ENCODE peak calls at places on chromosomes 1 and 21, in eight cellular contexts. One of them, this sample, is unnamed.

GRCh38 chr1:181324797-181325616 is 158.3 kb upstream of the CACNA1E start:
- DNase-seq in PC-3: peak; percentile 56
- DNase-seq in neural progenitor cell: no peak
- DNase-seq in uterus: no peak
- DNase-seq in mammary epithelial cell: peak; percentile 69
- DNase-seq in AG04450: no peak
- DNase-seq in cardiac muscle cell: no peak
- DNase-seq in IMR-90: no peak
- DNase-seq in this sample: no peak

GRCh38 chr1:213737398-213738040 is 250.3 kb upstream of the PROX1 start:
- DNase-seq in PC-3: no peak
- DNase-seq in neural progenitor cell: no peak
- DNase-seq in uterus: no peak
- DNase-seq in mammary epithelial cell: no peak
- DNase-seq in AG04450: no peak
- DNase-seq in cardiac muscle cell: no peak
- DNase-seq in IMR-90: no peak
- DNase-seq in this sample: no peak

GRCh38 chr1:147579532-147580199 is 38.4 kb downstream of the BCL9 start:
- DNase-seq in PC-3: no peak
- DNase-seq in neural progenitor cell: no peak
- DNase-seq in uterus: no peak
- DNase-seq in mammary epithelial cell: no peak
- DNase-seq in AG04450: peak; percentile 27
- DNase-seq in cardiac muscle cell: no peak
- DNase-seq in IMR-90: peak; percentile 80
- DNase-seq in this sample: no peak

GRCh38 chr1:74505133-74505532 is 7.3 kb downstream of the LRRC53 start:
- DNase-seq in PC-3: no peak
- DNase-seq in neural progenitor cell: peak; percentile 71
- DNase-seq in uterus: no peak
- DNase-seq in mammary epithelial cell: peak; percentile 7
- DNase-seq in AG04450: no peak
- DNase-seq in cardiac muscle cell: no peak
- DNase-seq in IMR-90: no peak
- DNase-seq in this sample: no peak

GRCh38 chr1:242523968-242524570 is 428 bp downstream of the PLD5 start:
- DNase-seq in PC-3: peak; percentile 33
- DNase-seq in neural progenitor cell: peak; percentile 85
- DNase-seq in uterus: peak; percentile 59
- DNase-seq in mammary epithelial cell: peak; percentile 75
- DNase-seq in AG04450: no peak
- DNase-seq in cardiac muscle cell: peak; percentile 80
- DNase-seq in IMR-90: no peak
- DNase-seq in this sample: no peak

GRCh38 chr1:15196807-15197530 is 43.4 kb downstream of the TMEM51 start:
- DNase-seq in PC-3: no peak
- DNase-seq in neural progenitor cell: peak; percentile 31
- DNase-seq in uterus: no peak
- DNase-seq in mammary epithelial cell: no peak
- DNase-seq in AG04450: no peak
- DNase-seq in cardiac muscle cell: peak; percentile 49
- DNase-seq in IMR-90: no peak
- DNase-seq in this sample: no peak

GRCh38 chr1:9784508-9785133 is 39.1 kb downstream of the CLSTN1 start:
- DNase-seq in PC-3: peak; percentile 85
- DNase-seq in neural progenitor cell: peak; percentile 63
- DNase-seq in uterus: no peak
- DNase-seq in mammary epithelial cell: peak; percentile 52
- DNase-seq in AG04450: peak; percentile 33
- DNase-seq in cardiac muscle cell: peak; percentile 77
- DNase-seq in IMR-90: peak; percentile 68
- DNase-seq in this sample: peak; percentile 54

GRCh38 chr1:160777486-160778089 is 18.4 kb upstream of the LY9 start:
- DNase-seq in PC-3: peak; percentile 70
- DNase-seq in neural progenitor cell: peak; percentile 66
- DNase-seq in uterus: no peak
- DNase-seq in mammary epithelial cell: peak; percentile 31
- DNase-seq in AG04450: no peak
- DNase-seq in cardiac muscle cell: peak; percentile 55
- DNase-seq in IMR-90: no peak
- DNase-seq in this sample: no peak

GRCh38 chr21:28745131-28746055 is 247.3 kb downstream of the LTN1 start:
- DNase-seq in PC-3: peak; percentile 92
- DNase-seq in neural progenitor cell: peak; percentile 76
- DNase-seq in uterus: peak; percentile 73
- DNase-seq in mammary epithelial cell: peak; percentile 65
- DNase-seq in AG04450: peak; percentile 87
- DNase-seq in cardiac muscle cell: peak; percentile 85
- DNase-seq in IMR-90: peak; percentile 94
- DNase-seq in this sample: peak; percentile 44

GRCh38 chr21:35368326-35368725 is 319.2 kb upstream of the RUNX1 start:
- DNase-seq in PC-3: peak; percentile 88
- DNase-seq in neural progenitor cell: no peak
- DNase-seq in uterus: no peak
- DNase-seq in mammary epithelial cell: peak; percentile 61
- DNase-seq in AG04450: no peak
- DNase-seq in cardiac muscle cell: no peak
- DNase-seq in IMR-90: no peak
- DNase-seq in this sample: no peak

GRCh38 chr1:10686404-10687040 is 109.9 kb downstream of the CASZ1 start:
- DNase-seq in PC-3: peak; percentile 77
- DNase-seq in neural progenitor cell: no peak
- DNase-seq in uterus: no peak
- DNase-seq in mammary epithelial cell: no peak
- DNase-seq in AG04450: no peak
- DNase-seq in cardiac muscle cell: no peak
- DNase-seq in IMR-90: no peak
- DNase-seq in this sample: no peak

GRCh38 chr1:27773732-27774445 is 870 bp downstream of the STX12 start:
- DNase-seq in PC-3: peak; percentile 17
- DNase-seq in neural progenitor cell: no peak
- DNase-seq in uterus: no peak
- DNase-seq in mammary epithelial cell: peak; percentile 63
- DNase-seq in AG04450: no peak
- DNase-seq in cardiac muscle cell: no peak
- DNase-seq in IMR-90: peak; percentile 62
- DNase-seq in this sample: no peak

GRCh38 chr1:176745945-176746344 is 283.0 kb downstream of the PAPPA2 start:
- DNase-seq in PC-3: peak; percentile 28
- DNase-seq in neural progenitor cell: no peak
- DNase-seq in uterus: no peak
- DNase-seq in mammary epithelial cell: peak; percentile 12
- DNase-seq in AG04450: no peak
- DNase-seq in cardiac muscle cell: no peak
- DNase-seq in IMR-90: no peak
- DNase-seq in this sample: no peak

GRCh38 chr1:11704691-11705475 is 13.4 kb downstream of the DRAXIN start:
- DNase-seq in PC-3: no peak
- DNase-seq in neural progenitor cell: no peak
- DNase-seq in uterus: no peak
- DNase-seq in mammary epithelial cell: no peak
- DNase-seq in AG04450: no peak
- DNase-seq in cardiac muscle cell: no peak
- DNase-seq in IMR-90: no peak
- DNase-seq in this sample: no peak

GRCh38 chr1:59484090-59484489 is 187.2 kb downstream of the FGGY start:
- DNase-seq in PC-3: peak; percentile 85
- DNase-seq in neural progenitor cell: no peak
- DNase-seq in uterus: no peak
- DNase-seq in mammary epithelial cell: peak; percentile 75
- DNase-seq in AG04450: peak; percentile 67
- DNase-seq in cardiac muscle cell: no peak
- DNase-seq in IMR-90: peak; percentile 94
- DNase-seq in this sample: no peak

GRCh38 chr1:19009126-19009881 is 52.8 kb upstream of the IFFO2 start:
- DNase-seq in PC-3: no peak
- DNase-seq in neural progenitor cell: no peak
- DNase-seq in uterus: no peak
- DNase-seq in mammary epithelial cell: no peak
- DNase-seq in AG04450: no peak
- DNase-seq in cardiac muscle cell: no peak
- DNase-seq in IMR-90: no peak
- DNase-seq in this sample: no peak
- H3K27ac ChIP-seq in PC-3: peak overlapping the region; percentile 99
- H3K27ac ChIP-seq in neural progenitor cell: no peak overlapping the region
- H3K27ac ChIP-seq in uterus: no peak overlapping the region
- H3K27ac ChIP-seq in mammary epithelial cell: peak overlapping the region; percentile 27
- H3K27ac ChIP-seq in AG04450: peak overlapping the region; percentile 92
- H3K27ac ChIP-seq in cardiac muscle cell: no peak overlapping the region
- H3K27ac ChIP-seq in IMR-90: peak overlapping the region; percentile 86
- H3K27ac ChIP-seq in this sample: no peak overlapping the region

GRCh38 chr21:26624983-26625519 is 52.0 kb upstream of the CYYR1 start:
- DNase-seq in PC-3: no peak
- DNase-seq in neural progenitor cell: no peak
- DNase-seq in uterus: no peak
- DNase-seq in mammary epithelial cell: no peak
- DNase-seq in AG04450: no peak
- DNase-seq in cardiac muscle cell: no peak
- DNase-seq in IMR-90: no peak
- DNase-seq in this sample: no peak

DNA sequence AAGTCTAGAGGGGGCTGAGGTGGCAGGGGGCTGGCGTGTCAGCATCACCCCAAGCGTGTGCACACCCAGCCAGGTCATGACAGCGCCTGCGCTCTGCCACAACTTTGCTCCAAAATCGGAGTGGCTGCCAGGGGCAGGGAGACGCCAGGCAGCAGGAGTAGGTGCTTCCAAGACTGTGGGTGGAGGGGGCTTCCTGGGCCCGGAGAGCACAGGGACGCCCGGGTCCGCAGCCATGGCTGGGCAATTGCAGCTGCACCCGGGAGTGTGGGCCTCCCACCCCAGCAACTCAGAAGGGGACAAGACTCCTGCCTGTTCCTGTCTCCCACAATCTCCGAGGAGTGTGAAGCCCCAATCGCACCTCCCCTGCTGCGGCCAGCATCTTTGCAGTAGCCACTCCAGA is 53.1 kb upstream of the CYYR1 start:
- DNase-seq in PC-3: no peak
- DNase-seq in neural progenitor cell: no peak
- DNase-seq in uterus: no peak
- DNase-seq in mammary epithelial cell: no peak
- DNase-seq in AG04450: no peak
- DNase-seq in cardiac muscle cell: no peak
- DNase-seq in IMR-90: no peak
- DNase-seq in this sample: no peak
- TF ChIP-seq CTCF in PC-3: no peak
- TF ChIP-seq CTCF in neural progenitor cell: no peak
- TF ChIP-seq CTCF in uterus: no peak
- TF ChIP-seq CTCF in mammary epithelial cell: no peak
- TF ChIP-seq CTCF in AG04450: no peak
- TF ChIP-seq CTCF in cardiac muscle cell: no peak
- TF ChIP-seq CTCF in IMR-90: no peak
- TF ChIP-seq CTCF in this sample: no peak

GRCh38 chr1:201408815-201409200 is 9.7 kb upstream of the LAD1 start:
- DNase-seq in PC-3: no peak
- DNase-seq in neural progenitor cell: no peak
- DNase-seq in uterus: no peak
- DNase-seq in mammary epithelial cell: no peak
- DNase-seq in AG04450: no peak
- DNase-seq in cardiac muscle cell: no peak
- DNase-seq in IMR-90: no peak
- DNase-seq in this sample: no peak

GRCh38 chr1:201408176-201408814 is 9.2 kb upstream of the LAD1 start:
- DNase-seq in PC-3: peak; percentile 99
- DNase-seq in neural progenitor cell: peak; percentile 85
- DNase-seq in uterus: peak; percentile 62
- DNase-seq in mammary epithelial cell: peak; percentile 63
- DNase-seq in AG04450: peak; percentile 43
- DNase-seq in cardiac muscle cell: peak; percentile 92
- DNase-seq in IMR-90: peak; percentile 68
- DNase-seq in this sample: peak; percentile 46

GRCh38 chr1:201414051-201414738 is 7.3 kb downstream of the TNNI1 start:
- DNase-seq in PC-3: no peak
- DNase-seq in neural progenitor cell: no peak
- DNase-seq in uterus: no peak
- DNase-seq in mammary epithelial cell: no peak
- DNase-seq in AG04450: no peak
- DNase-seq in cardiac muscle cell: no peak
- DNase-seq in IMR-90: no peak
- DNase-seq in this sample: no peak

GRCh38 chr1:201409440-201409839 is 10.3 kb upstream of the LAD1 start:
- DNase-seq in PC-3: no peak
- DNase-seq in neural progenitor cell: no peak
- DNase-seq in uterus: no peak
- DNase-seq in mammary epithelial cell: no peak
- DNase-seq in AG04450: no peak
- DNase-seq in cardiac muscle cell: no peak
- DNase-seq in IMR-90: peak; percentile 36
- DNase-seq in this sample: no peak

DNA sequence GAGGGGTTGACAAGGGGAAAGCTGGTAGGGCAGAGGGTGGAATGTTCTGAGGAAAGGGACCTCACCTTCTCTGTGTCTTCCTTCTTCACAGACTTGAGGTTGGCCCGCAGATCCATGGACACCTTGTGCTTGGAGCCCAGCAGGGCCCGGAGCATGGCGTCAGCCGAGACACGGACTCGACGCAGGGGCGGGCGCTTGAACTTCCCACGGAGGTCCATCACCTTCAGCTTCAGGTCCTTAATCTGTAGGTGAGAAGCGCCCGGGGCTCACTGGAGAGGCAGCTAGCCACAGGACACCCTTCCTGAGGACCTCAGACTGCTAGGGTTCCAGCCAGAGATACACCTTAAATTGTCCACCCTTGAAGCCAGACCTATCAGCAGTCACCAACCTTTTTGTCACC is 10.2 kb downstream of the TNNI1 start:
- DNase-seq in PC-3: no peak
- DNase-seq in neural progenitor cell: no peak
- DNase-seq in uterus: no peak
- DNase-seq in mammary epithelial cell: no peak
- DNase-seq in AG04450: no peak
- DNase-seq in cardiac muscle cell: no peak
- DNase-seq in IMR-90: no peak
- DNase-seq in this sample: no peak
- H3K27me3 ChIP-seq in PC-3: no peaks in the 10 kb centered on the region
- H3K27me3 ChIP-seq in neural progenitor cell: no peaks in the 10 kb centered on the region
- H3K27me3 ChIP-seq in uterus: no peaks in the 10 kb centered on the region
- H3K27me3 ChIP-seq in mammary epithelial cell: no peaks in the 10 kb centered on the region
- H3K27me3 ChIP-seq in AG04450: peaks cover 50% of the 10 kb centered on the region
- H3K27me3 ChIP-seq in cardiac muscle cell: no peaks in the 10 kb centered on the region
- H3K27me3 ChIP-seq in IMR-90: peaks cover 59% of the 10 kb centered on the region
- H3K27me3 ChIP-seq in this sample: no peaks in the 10 kb centered on the region

DNA sequence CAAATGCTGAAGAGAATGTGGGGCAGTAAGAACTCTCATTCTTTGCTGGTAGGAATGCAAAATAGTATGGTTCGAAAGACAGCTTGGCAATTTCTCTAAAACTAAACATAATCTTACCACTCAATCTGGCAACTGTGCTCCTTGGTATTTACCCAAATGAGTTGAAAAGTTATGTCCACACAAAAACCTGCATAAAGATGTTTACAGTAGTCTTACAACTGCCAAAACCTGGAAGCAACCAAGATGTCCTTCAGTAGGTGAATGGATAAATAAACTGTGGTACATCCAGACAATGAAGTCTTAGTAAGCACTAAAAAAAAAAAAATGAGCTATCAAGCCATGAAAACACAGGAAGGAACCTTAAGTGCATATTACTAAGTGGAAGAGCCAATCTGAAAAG is 26.4 kb downstream of the TARBP1 start:
- DNase-seq in PC-3: peak; percentile 44
- DNase-seq in neural progenitor cell: no peak
- DNase-seq in uterus: no peak
- DNase-seq in mammary epithelial cell: no peak
- DNase-seq in AG04450: no peak
- DNase-seq in cardiac muscle cell: no peak
- DNase-seq in IMR-90: no peak
- DNase-seq in this sample: no peak
- H3K27ac ChIP-seq in PC-3: peak overlapping the region; percentile 30
- H3K27ac ChIP-seq in neural progenitor cell: no peak overlapping the region
- H3K27ac ChIP-seq in uterus: no peak overlapping the region
- H3K27ac ChIP-seq in mammary epithelial cell: no peak overlapping the region
- H3K27ac ChIP-seq in AG04450: no peak overlapping the region
- H3K27ac ChIP-seq in cardiac muscle cell: no peak overlapping the region
- H3K27ac ChIP-seq in IMR-90: no peak overlapping the region
- H3K27ac ChIP-seq in this sample: no peak overlapping the region

This sample was measured in CD4-positive, alpha-beta T cell.